ENCODE peak calls at places on chromosomes 11 and 22, in ten cellular contexts. Y is activated naive CD4-positive, alpha-beta T cell; F is NCI-H1694; H is AG09309; M is iris pigment epithelial cell; G is head of caudate nucleus; P is EH; A is SW 1271; O is NCI-H1092; B is CD8-positive, alpha-beta T cell. D is an unnamed sample.

GRCh38 chr11:18485905-18486528 is 30.4 kb downstream of the LDHAL6A start:
- DNase-seq in Y (no peak), F (no peak), H (no peak), M (no peak), G (no peak), P (no peak), A (no peak), O (no peak), B (no peak), D (no peak)

GRCh38 chr11:69393865-69394233 is 87.6 kb upstream of the LINC01488 start:
- DNase-seq in Y (no peak), F (no peak), H (no peak), M (no peak), G (no peak), P (no peak), A (no peak), O (no peak), B (no peak), D (no peak)

GRCh38 chr11:69304686-69305085 is 10.7 kb downstream of the MYEOV start:
- DNase-seq in Y (no peak), F (no peak), H (no peak), M (no peak), G (no peak), P (no peak), A (no peak), O (no peak), B (no peak), D (no peak)

GRCh38 chr22:20437253-20438065 is at the start of gene SCARF2:
- DNase-seq in Y (no peak), F (no peak), H (no peak), M (peak; percentile 44), G (no peak), P (peak; percentile 81), A (no peak), O (no peak), B (no peak), D (no peak)

GRCh38 chr22:21797444-21798221 is 62.0 kb upstream of the YPEL1 start:
- DNase-seq in Y (no peak), F (no peak), H (no peak), M (peak; percentile 59), G (no peak), P (peak; percentile 36), A (peak; percentile 55), O (no peak), B (no peak), D (no peak)

GRCh38 chr11:69358398-69359080 is 64.6 kb downstream of the MYEOV start:
- DNase-seq in Y (no peak), F (no peak), H (no peak), M (no peak), G (no peak), P (no peak), A (no peak), O (no peak), B (peak; percentile 35), D (no peak)

GRCh38 chr11:128599729-128600128 is 12.4 kb upstream of the ETS1 start:
- DNase-seq in Y (no peak), F (no peak), H (no peak), M (peak; percentile 80), G (no peak), P (peak; percentile 84), A (no peak), O (no peak), B (no peak), D (no peak)

GRCh38 chr22:32055069-32055468 is 12.0 kb downstream of the SLC5A1 start:
- DNase-seq in Y (no peak), F (no peak), H (no peak), M (no peak), G (no peak), P (no peak), A (no peak), O (no peak), B (no peak), D (no peak)

GRCh38 chr22:36471341-36471821 is 10.1 kb downstream of the TXN2 start:
- DNase-seq in Y (no peak), F (no peak), H (no peak), M (peak; percentile 64), G (no peak), P (peak; percentile 87), A (no peak), O (no peak), B (no peak), D (no peak)

D was measured in Caki2.